ENCODE peak calls at places on chromosomes 12 and 14, in six cellular contexts. One of them, this sample, is unnamed.

GRCh38 chr14:63922696-63923421 is 70.1 kb downstream of the SYNE2 start:
- DNase-seq in hepatocyte: peak
- DNase-seq in brain microvascular endothelial cell: peak
- DNase-seq in neural crest cell: no peak
- DNase-seq in Calu3: peak
- DNase-seq in CD8-positive, alpha-beta T cell: no peak
- DNase-seq in this sample: no peak

GRCh38 chr12:117514016-117514415 is 152.6 kb upstream of the NOS1 start:
- DNase-seq in hepatocyte: no peak
- DNase-seq in brain microvascular endothelial cell: no peak
- DNase-seq in neural crest cell: no peak
- DNase-seq in Calu3: no peak
- DNase-seq in CD8-positive, alpha-beta T cell: no peak
- DNase-seq in this sample: no peak

GRCh38 chr14:49972840-49973239 is 80.0 kb downstream of the ARF6 start:
- DNase-seq in hepatocyte: peak
- DNase-seq in brain microvascular endothelial cell: peak
- DNase-seq in neural crest cell: no peak
- DNase-seq in Calu3: peak
- DNase-seq in CD8-positive, alpha-beta T cell: peak
- DNase-seq in this sample: no peak

GRCh38 chr12:107229827-107230226 is 136.5 kb upstream of the CRY1 start:
- DNase-seq in hepatocyte: no peak
- DNase-seq in brain microvascular endothelial cell: no peak
- DNase-seq in neural crest cell: no peak
- DNase-seq in Calu3: no peak
- DNase-seq in CD8-positive, alpha-beta T cell: no peak
- DNase-seq in this sample: no peak

GRCh38 chr12:58443981-58444371 is 476.3 kb downstream of the LRIG3 start:
- DNase-seq in hepatocyte: peak
- DNase-seq in brain microvascular endothelial cell: peak
- DNase-seq in neural crest cell: no peak
- DNase-seq in Calu3: no peak
- DNase-seq in CD8-positive, alpha-beta T cell: no peak
- DNase-seq in this sample: no peak

GRCh38 chr14:93304771-93305170 is 28.1 kb downstream of the BTBD7 start:
- DNase-seq in hepatocyte: peak
- DNase-seq in brain microvascular endothelial cell: no peak
- DNase-seq in neural crest cell: no peak
- DNase-seq in Calu3: no peak
- DNase-seq in CD8-positive, alpha-beta T cell: no peak
- DNase-seq in this sample: no peak

GRCh38 chr12:46674818-46675217 is 151.0 kb downstream of the SLC38A4 start:
- DNase-seq in hepatocyte: no peak
- DNase-seq in brain microvascular endothelial cell: no peak
- DNase-seq in neural crest cell: no peak
- DNase-seq in Calu3: no peak
- DNase-seq in CD8-positive, alpha-beta T cell: no peak
- DNase-seq in this sample: no peak

GRCh38 chr12:52162971-52163370 is 28.8 kb downstream of the KRT80 start:
- DNase-seq in hepatocyte: no peak
- DNase-seq in brain microvascular endothelial cell: no peak
- DNase-seq in neural crest cell: no peak
- DNase-seq in Calu3: no peak
- DNase-seq in CD8-positive, alpha-beta T cell: no peak
- DNase-seq in this sample: no peak

GRCh38 chr12:54384591-54385041 is at the start of gene ZNF385A:
- DNase-seq in hepatocyte: no peak
- DNase-seq in brain microvascular endothelial cell: no peak
- DNase-seq in neural crest cell: no peak
- DNase-seq in Calu3: no peak
- DNase-seq in CD8-positive, alpha-beta T cell: no peak
- DNase-seq in this sample: no peak

GRCh38 chr12:89138048-89138852 is 214.1 kb downstream of the DUSP6 start:
- DNase-seq in hepatocyte: no peak
- DNase-seq in brain microvascular endothelial cell: no peak
- DNase-seq in neural crest cell: no peak
- DNase-seq in Calu3: no peak
- DNase-seq in CD8-positive, alpha-beta T cell: no peak
- DNase-seq in this sample: no peak

GRCh38 chr12:42426733-42427132 is 100.8 kb downstream of the PPHLN1 start:
- DNase-seq in hepatocyte: no peak
- DNase-seq in brain microvascular endothelial cell: peak
- DNase-seq in neural crest cell: no peak
- DNase-seq in Calu3: no peak
- DNase-seq in CD8-positive, alpha-beta T cell: no peak
- DNase-seq in this sample: no peak

GRCh38 chr14:95039259-95039992 is 117.9 kb downstream of the DICER1 start:
- DNase-seq in hepatocyte: no peak
- DNase-seq in brain microvascular endothelial cell: no peak
- DNase-seq in neural crest cell: no peak
- DNase-seq in Calu3: no peak
- DNase-seq in CD8-positive, alpha-beta T cell: no peak
- DNase-seq in this sample: no peak

GRCh38 chr12:2779281-2779680 is 15.5 kb upstream of the FKBP4 start:
- DNase-seq in hepatocyte: no peak
- DNase-seq in brain microvascular endothelial cell: no peak
- DNase-seq in neural crest cell: no peak
- DNase-seq in Calu3: peak
- DNase-seq in CD8-positive, alpha-beta T cell: no peak
- DNase-seq in this sample: no peak

GRCh38 chr12:2785017-2785416 is 9.8 kb upstream of the FKBP4 start:
- DNase-seq in hepatocyte: peak
- DNase-seq in brain microvascular endothelial cell: no peak
- DNase-seq in neural crest cell: no peak
- DNase-seq in Calu3: no peak
- DNase-seq in CD8-positive, alpha-beta T cell: no peak
- DNase-seq in this sample: no peak

GRCh38 chr12:2783936-2784600 is 10.7 kb upstream of the FKBP4 start:
- DNase-seq in hepatocyte: peak
- DNase-seq in brain microvascular endothelial cell: peak
- DNase-seq in neural crest cell: peak
- DNase-seq in Calu3: peak
- DNase-seq in CD8-positive, alpha-beta T cell: peak
- DNase-seq in this sample: peak
- TF ChIP-seq CTCF in hepatocyte: peak
- TF ChIP-seq CTCF in brain microvascular endothelial cell: peak
- TF ChIP-seq CTCF in neural crest cell: peak
- TF ChIP-seq CTCF in Calu3: peak
- TF ChIP-seq CTCF in CD8-positive, alpha-beta T cell: peak
- TF ChIP-seq CTCF in this sample: peak

DNA sequence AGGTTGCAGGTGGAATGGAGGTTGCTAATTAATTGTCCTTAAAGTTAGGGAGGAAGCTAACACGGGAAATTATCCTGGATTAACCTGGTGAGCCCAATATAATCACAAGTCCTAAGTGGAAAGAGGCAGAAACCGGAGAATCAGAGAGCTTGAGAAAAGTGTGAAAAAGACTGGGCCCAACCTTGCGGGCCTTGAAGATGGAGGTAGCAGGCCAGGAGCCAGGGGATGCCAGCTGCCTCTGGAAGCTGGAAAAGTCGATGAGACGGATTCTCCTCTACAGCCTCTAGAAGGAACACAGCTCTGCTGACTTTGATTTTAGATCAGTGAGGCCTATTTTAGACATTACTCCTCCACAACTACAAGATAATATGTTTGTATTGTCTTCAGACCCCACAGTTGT is 2.1 kb downstream of the SDR9C7 start:
- DNase-seq in hepatocyte: no peak
- DNase-seq in brain microvascular endothelial cell: no peak
- DNase-seq in neural crest cell: no peak
- DNase-seq in Calu3: no peak
- DNase-seq in CD8-positive, alpha-beta T cell: no peak
- DNase-seq in this sample: no peak
- TF ChIP-seq CTCF in hepatocyte: no peak
- TF ChIP-seq CTCF in brain microvascular endothelial cell: no peak
- TF ChIP-seq CTCF in neural crest cell: no peak
- TF ChIP-seq CTCF in Calu3: no peak
- TF ChIP-seq CTCF in CD8-positive, alpha-beta T cell: no peak
- TF ChIP-seq CTCF in this sample: no peak

DNA sequence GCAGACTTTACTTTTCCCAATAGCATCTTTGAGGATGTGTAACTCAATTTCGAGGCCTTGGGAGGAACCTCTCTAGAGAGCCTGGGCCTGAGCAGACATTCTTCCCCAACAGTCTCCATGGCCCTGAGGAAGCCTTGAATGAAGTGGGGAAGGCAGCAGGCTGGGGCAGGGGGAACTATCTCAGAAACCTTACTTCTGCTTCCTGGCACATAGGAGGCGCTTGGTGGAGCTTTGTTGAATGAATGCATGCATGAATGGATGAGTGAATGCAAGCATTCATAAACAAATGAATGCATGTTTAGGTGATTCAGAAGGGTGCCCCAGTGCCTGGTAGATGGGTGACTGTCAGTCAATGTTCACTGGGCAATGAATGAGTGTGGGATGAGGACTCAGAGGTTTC is 58.3 kb downstream of the GALNT16 start:
- DNase-seq in hepatocyte: no peak
- DNase-seq in brain microvascular endothelial cell: no peak
- DNase-seq in neural crest cell: no peak
- DNase-seq in Calu3: no peak
- DNase-seq in CD8-positive, alpha-beta T cell: no peak
- DNase-seq in this sample: no peak
- TF ChIP-seq CTCF in hepatocyte: no peak
- TF ChIP-seq CTCF in brain microvascular endothelial cell: peak
- TF ChIP-seq CTCF in neural crest cell: no peak
- TF ChIP-seq CTCF in Calu3: no peak
- TF ChIP-seq CTCF in CD8-positive, alpha-beta T cell: no peak
- TF ChIP-seq CTCF in this sample: no peak

GRCh38 chr14:55170526-55170925 is 20.9 kb downstream of the DLGAP5 start:
- DNase-seq in hepatocyte: no peak
- DNase-seq in brain microvascular endothelial cell: no peak
- DNase-seq in neural crest cell: no peak
- DNase-seq in Calu3: no peak
- DNase-seq in CD8-positive, alpha-beta T cell: no peak
- DNase-seq in this sample: no peak
- TF ChIP-seq CTCF in hepatocyte: no peak
- TF ChIP-seq CTCF in brain microvascular endothelial cell: no peak
- TF ChIP-seq CTCF in neural crest cell: no peak
- TF ChIP-seq CTCF in Calu3: no peak
- TF ChIP-seq CTCF in CD8-positive, alpha-beta T cell: no peak
- TF ChIP-seq CTCF in this sample: no peak

This sample was measured in glutamatergic neuron.